ENCODE peak calls at places on chromosome 6, in six cellular contexts. V is left lung, I is psoas muscle, G is A549, E is PC-3, D is cardiac muscle cell. Y is an unnamed sample.

GRCh38 chr6:133948472-133948871 is 4.6 kb upstream of the TBPL1 start:
- DNase-seq in V (no peak), I (no peak), G (no peak), E (no peak), D (no peak), Y (no peak)

GRCh38 chr6:85241515-85241914 is 208.4 kb upstream of the NT5E start:
- DNase-seq in V (no peak), I (no peak), G (no peak), E (no peak), D (no peak), Y (no peak)

GRCh38 chr6:16244446-16244845 is 6.1 kb downstream of the GMPR start:
- DNase-seq in V (no peak), I (no peak), G (no peak), E (no peak), D (no peak), Y (no peak)

GRCh38 chr6:89432875-89433636 is at the start of gene ANKRD6:
- DNase-seq in V (peak), I (peak), G (peak), E (peak), D (peak), Y (peak)

GRCh38 chr6:12315292-12316081 is 25.3 kb downstream of the EDN1 start:
- DNase-seq in V (no peak), I (no peak), G (no peak), E (no peak), D (no peak), Y (no peak)

GRCh38 chr6:41937881-41938574 is 3.6 kb downstream of the CCND3 start:
- DNase-seq in V (no peak), I (no peak), G (no peak), E (no peak), D (no peak), Y (no peak)

GRCh38 chr6:85660181-85660611 is 17.5 kb upstream of the SYNCRIP start:
- DNase-seq in V (no peak), I (peak), G (peak), E (peak), D (no peak), Y (no peak)

GRCh38 chr6:7461416-7461815 is 71.8 kb downstream of the RIOK1 start:
- DNase-seq in V (no peak), I (no peak), G (no peak), E (no peak), D (no peak), Y (no peak)

GRCh38 chr6:170049641-170050491 is 241.0 kb downstream of the DLL1 start:
- DNase-seq in V (peak), I (peak), G (no peak), E (no peak), D (no peak), Y (peak)

GRCh38 chr6:2488578-2488977 is 243.2 kb upstream of the GMDS start:
- DNase-seq in V (no peak), I (no peak), G (no peak), E (no peak), D (no peak), Y (no peak)

GRCh38 chr6:119445666-119446622 is 96.4 kb upstream of the MAN1A1 start:
- DNase-seq in V (no peak), I (no peak), G (no peak), E (peak), D (no peak), Y (no peak)

GRCh38 chr6:136508701-136509387 is 41.4 kb downstream of the MAP7 start:
- DNase-seq in V (no peak), I (no peak), G (no peak), E (no peak), D (no peak), Y (no peak)

GRCh38 chr6:155936551-155936950 is 480.9 kb upstream of the NOX3 start:
- DNase-seq in V (no peak), I (no peak), G (no peak), E (no peak), D (no peak), Y (no peak)

GRCh38 chr6:8743146-8743745 is 307.9 kb upstream of the SLC35B3 start:
- DNase-seq in V (no peak), I (no peak), G (peak), E (no peak), D (no peak), Y (no peak)

GRCh38 chr6:163634514-163635171 is 220.1 kb downstream of the QKI start:
- DNase-seq in V (no peak), I (no peak), G (no peak), E (no peak), D (no peak), Y (no peak)

GRCh38 chr6:31559958-31560696 is 12.0 kb upstream of the LTA start:
- DNase-seq in V (peak), I (peak), G (no peak), E (peak), D (no peak), Y (peak)
- TF ChIP-seq CTCF in V (no peak), I (no peak), G (no peak), E (no peak), D (no peak), Y (no peak)

GRCh38 chr6:166008441-166009369 is 158.9 kb downstream of the TBXT start:
- DNase-seq in V (no peak), I (no peak), G (peak), E (no peak), D (peak), Y (no peak)
- H3K4me3 ChIP-seq in V (no peak), I (peak), G (peak), E (no peak), D (peak), Y (no peak)

DNA sequence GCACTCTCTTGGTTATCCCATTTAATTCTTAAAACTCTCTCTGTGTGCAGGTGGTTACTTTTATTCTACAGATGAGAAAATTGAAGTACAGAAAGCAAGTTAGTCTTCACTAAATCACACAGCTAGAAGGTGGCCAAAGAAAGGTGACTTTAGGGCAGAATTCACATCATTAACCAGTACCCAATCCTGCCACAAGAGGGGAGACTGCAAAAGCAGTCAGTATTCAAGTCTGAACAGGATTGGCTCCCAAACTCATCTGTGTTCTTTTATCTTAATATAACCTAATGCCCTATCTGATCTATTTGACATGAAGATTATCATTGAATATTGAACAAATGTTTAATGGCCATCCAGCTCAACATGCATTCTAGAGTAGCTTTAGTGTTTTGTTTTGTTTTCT is 225.3 kb upstream of the FAM83B start:
- DNase-seq in V (no peak), I (no peak), G (no peak), E (no peak), D (peak), Y (no peak)
- TF ChIP-seq CTCF in V (no peak), I (no peak), G (no peak), E (no peak), D (no peak), Y (peak)

GRCh38 chr6:158853872-158854213 is 34.7 kb upstream of the EZR start:
- DNase-seq in V (no peak), I (no peak), G (peak), E (no peak), D (no peak), Y (no peak)
- H3K4me3 ChIP-seq in V (no peak), I (no peak), G (peak), E (peak), D (no peak), Y (no peak)

GRCh38 chr6:166304106-166304505 is 4.1 kb downstream of the PRR18 start:
- DNase-seq in V (no peak), I (no peak), G (no peak), E (no peak), D (no peak), Y (no peak)
- TF ChIP-seq CTCF in V (no peak), I (no peak), G (no peak), E (no peak), D (no peak), Y (no peak)

DNA sequence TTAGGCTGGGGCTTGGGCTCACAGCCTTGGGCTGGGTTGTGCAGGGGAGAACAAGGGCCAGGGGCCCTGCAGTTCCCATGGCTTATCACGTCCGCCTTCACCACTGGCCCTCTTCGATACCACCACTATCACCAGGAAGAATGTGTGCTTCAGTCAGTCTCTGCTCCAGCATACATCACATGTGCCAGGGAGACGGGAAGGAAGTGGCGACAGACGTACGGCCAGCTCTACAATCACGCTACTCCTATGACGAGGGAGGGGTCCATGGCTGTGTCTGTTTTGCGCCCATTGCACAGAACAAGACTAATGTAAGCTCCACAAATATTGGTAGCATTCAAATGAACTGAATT is 72.1 kb downstream of the TRAM2 start:
- DNase-seq in V (no peak), I (no peak), G (no peak), E (no peak), D (no peak), Y (no peak)
- H3K4me3 ChIP-seq in V (no peak), I (no peak), G (peak), E (no peak), D (no peak), Y (no peak)

GRCh38 chr6:56549014-56549413 is 93.7 kb downstream of the DST start:
- DNase-seq in V (no peak), I (no peak), G (no peak), E (peak), D (no peak), Y (no peak)
- TF ChIP-seq CTCF in V (peak), I (no peak), G (no peak), E (peak), D (peak), Y (peak)